ENCODE peak calls at places on chromosome 21, in ten cellular contexts. J is CD8-positive, alpha-beta T cell; W is heart right ventricle; Y is mammary epithelial cell; G is ascending aorta; O is neural progenitor cell; E is cardiac muscle cell; K is IMR-90; C is sigmoid colon; Q is body of pancreas. Z is an unnamed sample.

GRCh38 chr21:15062566-15062965 is 2.2 kb downstream of the NRIP1 start:
- DNase-seq in J (no peak), Y (no peak), W (no peak), O (no peak), K (no peak), Q (no peak), E (peak; percentile 44), G (no peak), C (no peak), Z (no peak)

GRCh38 chr21:43322311-43322710 is 104.6 kb downstream of the SIK1 start:
- DNase-seq in G (no peak), O (no peak), C (no peak), E (no peak), Q (no peak), J (no peak), W (peak; percentile 4), K (no peak), Y (no peak), Z (no peak)

GRCh38 chr21:37868896-37869295 is 47.4 kb downstream of the KCNJ6 start:
- DNase-seq in C (no peak), G (no peak), J (no peak), O (no peak), Y (peak; percentile 52), W (no peak), E (no peak), Q (no peak), K (peak; percentile 67), Z (no peak)

GRCh38 chr21:44524412-44525371 is 15.3 kb downstream of the KRTAP10-1 start:
- DNase-seq in Q (no peak), W (no peak), J (no peak), C (no peak), Y (no peak), O (no peak), E (no peak), K (no peak), G (no peak), Z (no peak)

GRCh38 chr21:44918581-44919033 is 2.1 kb downstream of the ITGB2 start:
- DNase-seq in C (no peak), J (no peak), K (no peak), Y (no peak), W (no peak), E (no peak), Q (no peak), G (no peak), O (peak; percentile 62), Z (no peak)

GRCh38 chr21:15249285-15249993 is 184.6 kb upstream of the NRIP1 start:
- DNase-seq in J (no peak), K (peak; percentile 26), Q (no peak), O (no peak), W (no peak), Y (no peak), C (no peak), G (no peak), E (peak; percentile 38), Z (no peak)

GRCh38 chr21:35484856-35485255 is 435.8 kb upstream of the RUNX1 start:
- DNase-seq in G (no peak), Y (no peak), Q (no peak), K (no peak), J (no peak), O (no peak), E (no peak), W (no peak), C (no peak), Z (no peak)

GRCh38 chr21:36202721-36203602 is 46.3 kb downstream of the DOP1B start:
- DNase-seq in G (no peak), Y (no peak), E (no peak), C (no peak), W (no peak), J (no peak), Q (peak; percentile 28), O (no peak), K (peak; percentile 47), Z (no peak)

GRCh38 chr21:41241341-41241740 is 73.4 kb downstream of the BACE2 start:
- DNase-seq in W (no peak), O (no peak), Y (no peak), Q (no peak), C (no peak), E (no peak), J (no peak), K (no peak), G (no peak), Z (no peak)

GRCh38 chr21:43911015-43911934 is 46.3 kb downstream of the AGPAT3 start:
- DNase-seq in C (peak; percentile 64), Y (peak; percentile 11), K (no peak), J (no peak), W (peak; percentile 53), E (peak; percentile 14), Q (no peak), O (no peak), G (no peak), Z (no peak)

GRCh38 chr21:16199539-16199938 is 469.8 kb downstream of the USP25 start:
- DNase-seq in Q (no peak), G (no peak), O (no peak), Y (no peak), E (no peak), J (no peak), K (no peak), C (no peak), W (no peak), Z (no peak)

GRCh38 chr21:46397993-46398392 is 60.7 kb upstream of the DIP2A start:
- DNase-seq in O (no peak), G (no peak), E (no peak), Q (no peak), K (no peak), C (no peak), J (no peak), Y (no peak), W (no peak), Z (no peak)

GRCh38 chr21:16455526-16455925 is 725.7 kb downstream of the USP25 start:
- DNase-seq in O (no peak), Q (no peak), W (no peak), C (no peak), K (no peak), J (no peak), G (no peak), Y (no peak), E (no peak), Z (no peak)

GRCh38 chr21:44653656-44654575 is 543 bp downstream of the KRTAP12-4 start:
- DNase-seq in E (no peak), Y (no peak), Q (no peak), K (no peak), C (no peak), G (no peak), J (peak; percentile 73), W (no peak), O (no peak), Z (no peak)

GRCh38 chr21:38492002-38492401 is 6.3 kb downstream of the ERG start:
- DNase-seq in Y (no peak), E (no peak), W (no peak), G (no peak), O (no peak), C (no peak), J (no peak), Q (no peak), K (no peak), Z (no peak)

GRCh38 chr21:29390778-29391177 is 92.1 kb downstream of the BACH1 start:
- DNase-seq in J (no peak), G (no peak), W (no peak), O (no peak), Y (no peak), K (no peak), Q (no peak), C (no peak), E (no peak), Z (no peak)

GRCh38 chr21:28884481-28884880 is 108.2 kb downstream of the LTN1 start:
- DNase-seq in Q (no peak), W (no peak), K (peak; percentile 8), G (no peak), O (no peak), E (peak; percentile 35), J (no peak), C (no peak), Y (peak; percentile 4), Z (no peak)

GRCh38 chr21:27476696-27477095 is 509.8 kb upstream of the ADAMTS5 start:
- DNase-seq in O (no peak), J (no peak), C (no peak), Q (no peak), G (no peak), Y (no peak), E (peak; percentile 67), K (peak; percentile 62), W (no peak), Z (no peak)
- TF ChIP-seq CTCF in O (no peak), J (no peak), C (no peak), Q (peak; percentile 6), G (peak; percentile 56), Y (peak; percentile 59), E (peak; percentile 64), K (peak; percentile 61), W (peak; percentile 52), Z (peak; percentile 82)

GRCh38 chr21:33948951-33949444 is 33.4 kb upstream of the ATP5PO start:
- DNase-seq in E (no peak), G (no peak), C (no peak), K (no peak), Y (no peak), O (no peak), W (no peak), Q (no peak), J (peak; percentile 16), Z (no peak)

GRCh38 chr21:33949516-33950424 is 34.2 kb upstream of the ATP5PO start:
- DNase-seq in G (no peak), K (no peak), O (no peak), J (peak; percentile 60), W (no peak), E (no peak), Q (no peak), Y (no peak), C (no peak), Z (no peak)

GRCh38 chr21:33954395-33954794 is 38.8 kb upstream of the ATP5PO start:
- DNase-seq in C (no peak), Q (no peak), E (no peak), K (no peak), G (no peak), Y (no peak), O (no peak), J (no peak), W (no peak), Z (no peak)

GRCh38 chr21:33950425-33951079 is 34.9 kb upstream of the ATP5PO start:
- DNase-seq in J (peak; percentile 27), C (no peak), W (no peak), G (no peak), E (no peak), K (no peak), O (no peak), Q (no peak), Y (no peak), Z (no peak)

GRCh38 chr21:33951276-33952178 is 35.9 kb upstream of the ATP5PO start:
- DNase-seq in Q (no peak), O (no peak), J (no peak), E (peak; percentile 30), K (peak; percentile 79), C (no peak), Y (no peak), W (no peak), G (no peak), Z (no peak)
- H3K4me3 ChIP-seq in Q (no peak overlapping the region), O (no peak overlapping the region), J (no peak overlapping the region), E (no peak overlapping the region), K (no peak overlapping the region), C (no peak overlapping the region), Y (no peak overlapping the region), W (no peak overlapping the region), G (no peak overlapping the region), Z (no peak overlapping the region)

GRCh38 chr21:32532636-32533035 is 52.7 kb downstream of the TCP10L start:
- DNase-seq in C (no peak), Y (no peak), O (no peak), K (no peak), W (no peak), J (no peak), E (no peak), G (no peak), Q (no peak), Z (no peak)
- H3K4me1 ChIP-seq in C (no peaks in the 10 kb centered on the region), Y (peaks cover 4% of the 10 kb centered on the region), O (no peaks in the 10 kb centered on the region), K (no peaks in the 10 kb centered on the region), W (no peaks in the 10 kb centered on the region), J (peaks cover 11% of the 10 kb centered on the region), E (no peaks in the 10 kb centered on the region), G (no peaks in the 10 kb centered on the region), Q (peaks cover 8% of the 10 kb centered on the region), Z (no peaks in the 10 kb centered on the region)

GRCh38 chr21:42309753-42310213 is 5.4 kb downstream of the TFF3 start:
- DNase-seq in K (peak; percentile 5), C (peak; percentile 74), J (peak; percentile 80), G (no peak), Y (no peak), E (peak; percentile 33), W (peak; percentile 50), O (peak; percentile 79), Q (peak; percentile 67), Z (no peak)
- TF ChIP-seq CTCF in K (peak; percentile 52), C (peak; percentile 59), J (peak; percentile 70), G (peak; percentile 49), Y (peak; percentile 80), E (peak; percentile 77), W (peak; percentile 77), O (peak; percentile 85), Q (peak; percentile 57), Z (peak; percentile 34)

Z was measured in tibial artery.